ENCODE peak calls at places on chromosomes 11 and 22, in four cellular contexts. G is psoas muscle; W is activated T-helper 1 cell treated with anti-CD3 and anti-CD28 coated beads, Interleukin-12 subunit alpha, Interleukin-12 subunit beta, Interleukin-2, Interleukin-4 antibody, amounts not matched to agents 30 ng/mL and 10 ng/mL and 1 ng/mL, durations not matched to agents 14 hours and 24 hours and 36 hours; N is A673. L is an unnamed sample.
A peak's percentile ranks its signal among the peaks of the same experiment; 100 is the strongest.

GRCh38 chr11:107711861-107712260 is at the start of gene SLN:
- DNase-seq in G (no peak), W (no peak), N (no peak), L (no peak)

GRCh38 chr11:57310630-57311086 is 14.1 kb downstream of the TNKS1BP1 start:
- DNase-seq in W (no peak), G (no peak), N (no peak), L (no peak)

GRCh38 chr11:63427971-63428508 is 58.5 kb downstream of the SLC22A9 start:
- DNase-seq in G (no peak), W (no peak), N (no peak), L (no peak)

GRCh38 chr11:22558638-22559037 is 67.0 kb downstream of the FANCF start:
- DNase-seq in N (peak; percentile 55), W (no peak), G (no peak), L (no peak)

GRCh38 chr22:45053094-45053493 is 43.3 kb upstream of the PHF21B start:
- DNase-seq in N (no peak), G (no peak), W (no peak), L (no peak)

GRCh38 chr11:121564948-121565684 is 112.3 kb upstream of the SORL1-AS1 start:
- DNase-seq in N (no peak), W (no peak), G (no peak), L (no peak)

GRCh38 chr11:70859180-70859579 is 393.2 kb downstream of the SHANK2 start:
- DNase-seq in W (no peak), G (no peak), N (no peak), L (no peak)

GRCh38 chr11:61972112-61972795 is 4.8 kb upstream of the FTH1 start:
- DNase-seq in W (no peak), N (no peak), G (no peak), L (no peak)

GRCh38 chr22:46547883-46548244 is 10.4 kb upstream of the CELSR1 start:
- DNase-seq in G (peak; percentile 78), N (no peak), W (no peak), L (no peak)

GRCh38 chr11:14350716-14351238 is 8.2 kb downstream of the RRAS2 start:
- DNase-seq in N (no peak), G (no peak), W (no peak), L (no peak)

L was measured in NK-92 treated with Interleukin-12 subunit alpha and Interleukin-12 subunit beta, amount 100 ng/mL, for 24 hours.